ENCODE peak calls at places on chromosomes 4 and X, in ten cellular contexts. R is CD8-positive, alpha-beta T cell; Z is right lobe of liver; P is transverse colon; W is keratinocyte; O is sigmoid colon; S is colonic mucosa; J is endothelial cell of umbilical vein; T is H9; X is left ventricle myocardium inferior. Y is an unnamed sample.
A peak's percentile ranks its signal among the peaks of the same experiment; 100 is the strongest.

GRCh38 chr4:129602447-129602846 is 506.5 kb downstream of the C4orf33 start:
- DNase-seq in T (no peak), X (no peak), Z (no peak), P (no peak), W (no peak), S (no peak), O (no peak), R (no peak), J (no peak), Y (no peak)

GRCh38 chr4:114263233-114263632 is 283.8 kb upstream of the ARSJ start:
- DNase-seq in R (no peak), S (no peak), W (no peak), X (no peak), Z (no peak), O (no peak), J (peak; percentile 39), P (no peak), T (no peak), Y (no peak)

GRCh38 chr4:48300004-48300403 is 30.4 kb upstream of the TEC start:
- DNase-seq in O (no peak), P (no peak), S (no peak), Z (no peak), R (no peak), J (no peak), W (no peak), T (no peak), X (no peak), Y (no peak)

GRCh38 chr4:85419103-85419502 is 55.8 kb upstream of the ARHGAP24 start:
- DNase-seq in R (no peak), T (no peak), P (no peak), S (no peak), W (no peak), O (no peak), J (no peak), Z (no peak), X (no peak), Y (no peak)

GRCh38 chr4:27267435-27268355 is 407.1 kb downstream of the STIM2 start:
- DNase-seq in W (no peak), S (no peak), T (no peak), O (no peak), X (no peak), P (no peak), R (no peak), Z (no peak), J (no peak), Y (no peak)

GRCh38 chr4:114273246-114273645 is 293.8 kb upstream of the ARSJ start:
- DNase-seq in S (no peak), T (no peak), J (no peak), X (no peak), P (no peak), R (no peak), W (no peak), Z (no peak), O (no peak), Y (no peak)

GRCh38 chr4:1790005-1790404 is 3.1 kb upstream of the FGFR3 start:
- DNase-seq in T (no peak), Z (no peak), W (no peak), X (no peak), P (no peak), O (no peak), R (no peak), J (no peak), S (no peak), Y (no peak)

GRCh38 chr4:77821775-77822174 is 2.6 kb upstream of the CNOT6L start:
- DNase-seq in R (no peak), W (no peak), S (no peak), P (no peak), Z (no peak), J (peak; percentile 47), T (no peak), O (no peak), X (no peak), Y (no peak)

GRCh38 chrX:11185861-11186260 is 74.7 kb downstream of the HCCS start:
- DNase-seq in W (no peak), X (no peak), R (no peak), P (no peak), J (no peak), O (no peak), S (no peak), T (no peak), Z (no peak), Y (no peak)

GRCh38 chr4:188727746-188728145 is 588.5 kb downstream of the TRIML1 start:
- DNase-seq in Z (no peak), W (no peak), J (no peak), O (no peak), X (no peak), T (no peak), P (no peak), S (no peak), R (no peak), Y (no peak)

GRCh38 chr4:33543941-33544450 is 2700.3 kb downstream of the ARAP2 start:
- DNase-seq in T (no peak), Z (no peak), O (no peak), W (no peak), J (no peak), P (no peak), R (no peak), S (no peak), X (no peak), Y (no peak)

GRCh38 chr4:98565646-98566403 is 92.6 kb downstream of the TSPAN5 start:
- DNase-seq in J (no peak), W (no peak), R (no peak), O (no peak), P (no peak), Z (no peak), T (no peak), S (no peak), X (no peak), Y (no peak)

GRCh38 chr4:121112530-121112929 is 40.2 kb upstream of the NDNF start:
- DNase-seq in R (no peak), J (peak; percentile 7), S (no peak), T (no peak), W (no peak), O (no peak), X (no peak), Z (no peak), P (no peak), Y (no peak)

GRCh38 chr4:4438891-4439290 is 52.0 kb downstream of the NSG1 start:
- DNase-seq in W (no peak), S (no peak), T (no peak), P (no peak), X (no peak), Z (no peak), R (no peak), O (no peak), J (no peak), Y (no peak)

GRCh38 chr4:84238247-84239090 is 260.6 kb downstream of the NKX6-1 start:
- DNase-seq in X (no peak), P (no peak), O (no peak), T (no peak), S (no peak), Z (no peak), R (no peak), J (no peak), W (no peak), Y (no peak)

GRCh38 chr4:90951037-90951436 is 823.8 kb downstream of the CCSER1 start:
- DNase-seq in W (peak; percentile 40), T (no peak), Z (no peak), P (no peak), R (no peak), X (no peak), J (peak; percentile 78), O (no peak), S (no peak), Y (no peak)

GRCh38 chr4:113153529-113154101 is 104.2 kb downstream of the ANK2 start:
- DNase-seq in S (no peak), P (no peak), Z (no peak), O (no peak), X (no peak), T (no peak), R (no peak), W (no peak), J (no peak), Y (no peak)
- TF ChIP-seq CTCF in S (no peak), P (no peak), Z (peak; percentile 34), O (no peak), X (no peak), T (peak; percentile 50), R (no peak), W (no peak), J (no peak), Y (no peak)

DNA sequence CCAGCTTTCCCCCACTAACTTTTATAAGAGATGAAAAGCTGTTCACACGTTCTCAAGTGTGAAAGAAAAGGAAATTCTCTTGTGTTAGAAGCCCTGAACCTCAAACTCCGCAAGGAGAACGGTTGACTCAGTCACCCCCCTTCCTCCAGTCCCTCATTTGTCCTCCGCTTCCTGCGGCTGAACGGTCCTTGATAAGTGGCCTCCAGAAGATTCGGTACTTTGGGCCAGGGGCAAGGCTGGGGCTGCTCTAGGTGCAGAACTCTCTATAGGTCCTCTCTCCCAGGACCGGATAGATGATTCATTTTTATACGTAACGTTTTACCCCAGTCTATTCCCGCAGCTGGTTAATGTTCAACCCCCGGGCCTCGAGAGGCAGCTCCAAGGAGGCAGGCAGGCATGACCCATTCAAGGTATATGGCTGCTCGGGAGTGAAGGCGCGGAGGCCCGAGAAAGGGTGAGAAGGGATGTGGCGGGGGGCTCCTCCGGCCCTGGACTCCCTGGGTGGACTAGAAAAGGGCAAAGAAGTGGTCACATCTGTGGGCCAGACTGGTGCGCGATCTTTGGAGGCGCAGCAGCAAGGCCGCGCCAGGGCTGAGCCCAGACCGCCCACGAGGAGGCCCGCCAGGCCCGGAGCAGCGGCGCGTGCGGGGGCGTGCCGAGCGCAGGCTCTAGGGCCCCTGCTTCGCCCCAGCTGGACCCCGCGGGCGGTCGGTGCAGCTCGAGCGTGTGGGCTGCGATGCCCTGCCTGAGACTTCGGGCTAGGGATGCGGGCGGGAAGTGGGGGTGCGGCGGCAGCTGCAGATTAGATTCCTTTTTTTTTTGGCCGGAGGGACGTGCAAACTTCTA is 11.7 kb downstream of the PITX2 start:
- DNase-seq in X (no peak), O (no peak), S (peak; percentile 82), J (no peak), R (no peak), Z (no peak), W (no peak), T (no peak), P (peak; percentile 78), Y (no peak)
- H3K9me3 ChIP-seq in X (no peaks in the 10 kb centered on the region), O (no peaks in the 10 kb centered on the region), S (no peaks in the 10 kb centered on the region), J (no peaks in the 10 kb centered on the region), R (no peaks in the 10 kb centered on the region), Z (no peaks in the 10 kb centered on the region), W (no peaks in the 10 kb centered on the region), T (no peaks in the 10 kb centered on the region), P (no peaks in the 10 kb centered on the region), Y (no peaks in the 10 kb centered on the region)

GRCh38 chr4:6674500-6675149 is 19.1 kb upstream of the S100P start:
- DNase-seq in P (peak; percentile 64), Z (no peak), R (peak; percentile 77), T (no peak), J (peak; percentile 48), X (no peak), W (no peak), O (no peak), S (peak; percentile 76), Y (no peak)
- TF ChIP-seq CTCF in P (peak; percentile 44), Z (peak; percentile 46), R (peak; percentile 76), T (peak; percentile 64), J (peak; percentile 10), X (peak; percentile 27), W (peak; percentile 63), O (no peak), S (peak; percentile 34), Y (peak; percentile 27)

DNA sequence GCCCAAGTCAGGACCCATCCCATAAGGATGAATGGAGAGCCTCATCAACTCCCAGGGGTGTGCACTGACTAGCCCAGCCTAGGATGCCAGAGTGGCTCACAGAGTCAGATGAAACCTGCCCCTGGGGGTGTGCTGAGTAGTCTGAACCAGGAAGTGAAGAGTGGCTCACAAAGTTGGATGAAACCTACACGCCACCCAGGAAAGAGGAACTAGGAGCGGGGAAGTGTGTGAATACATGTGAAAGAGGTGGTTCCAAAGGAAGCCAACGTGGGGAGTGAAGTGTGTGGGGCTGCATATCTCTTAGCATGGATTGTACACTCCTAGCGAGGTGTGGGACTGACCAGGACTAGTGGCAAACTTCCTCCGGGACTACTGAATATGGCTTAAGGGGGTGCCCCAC is 902.1 kb upstream of the NDST4 start:
- DNase-seq in X (no peak), J (no peak), T (no peak), S (no peak), W (no peak), P (no peak), Z (no peak), R (no peak), O (no peak), Y (no peak)
- H3K9me3 ChIP-seq in X (peaks cover 84% of the 10 kb centered on the region), J (peaks cover 6% of the 10 kb centered on the region), T (peaks cover 46% of the 10 kb centered on the region), S (peaks cover 4% of the 10 kb centered on the region), W (peaks cover 13% of the 10 kb centered on the region), P (peaks cover 30% of the 10 kb centered on the region), Z (no peaks in the 10 kb centered on the region), R (peaks cover 23% of the 10 kb centered on the region), O (peaks cover 7% of the 10 kb centered on the region), Y (peaks cover 5% of the 10 kb centered on the region)

Y was measured in lung.